ENCODE peak calls at places on chromosomes 5 and 9, in ten cellular contexts. P is breast epithelium, I is fibroblast of mammary gland, J is K562, V is AG09309, M is astrocyte, C is body of pancreas, E is heart right ventricle, D is upper lobe of right lung, T is HFF-Myc. K is an unnamed sample.

GRCh38 chr5:23506329-23507236 is 826 bp upstream of the PRDM9 start:
- DNase-seq in I (peak), D (no peak), E (no peak), P (no peak), M (no peak), J (no peak), C (no peak), V (no peak), T (no peak), K (no peak)

GRCh38 chr5:82295144-82295543 is 17.0 kb upstream of the RPS23 start:
- DNase-seq in J (peak), D (no peak), M (peak), P (no peak), T (no peak), E (no peak), C (no peak), V (no peak), I (peak), K (no peak)

GRCh38 chr5:29387384-29387783 is 1806.1 kb upstream of the CDH6 start:
- DNase-seq in C (no peak), E (no peak), I (no peak), V (no peak), D (no peak), J (no peak), P (no peak), M (no peak), T (no peak), K (no peak)

GRCh38 chr5:73596705-73597328 is 29.2 kb upstream of the ARHGEF28 start:
- DNase-seq in P (no peak), C (peak), J (peak), D (no peak), M (peak), T (peak), E (no peak), V (no peak), I (peak), K (no peak)

GRCh38 chr9:88092699-88093359 is 45.4 kb downstream of the SPATA31C2 start:
- DNase-seq in V (no peak), I (peak), T (no peak), D (no peak), J (no peak), C (no peak), M (no peak), P (no peak), E (no peak), K (peak)

GRCh38 chr9:72703574-72703973 is 182.2 kb downstream of the TMC1 start:
- DNase-seq in C (no peak), V (peak), T (no peak), J (no peak), E (no peak), D (no peak), M (peak), I (peak), P (no peak), K (peak)

GRCh38 chr5:142015781-142016533 is 3.1 kb upstream of the GNPDA1 start:
- DNase-seq in E (no peak), M (peak), V (peak), I (peak), P (no peak), J (no peak), D (no peak), C (no peak), T (no peak), K (no peak)

GRCh38 chr9:127637322-127637847 is 25.3 kb downstream of the STXBP1 start:
- DNase-seq in M (peak), E (no peak), P (no peak), J (no peak), D (peak), C (peak), V (peak), I (peak), T (peak), K (peak)

GRCh38 chr5:180294401-180294800 is 2.5 kb upstream of the MAPK9 start:
- DNase-seq in C (no peak), V (no peak), E (no peak), M (no peak), J (no peak), P (no peak), T (no peak), I (no peak), D (no peak), K (no peak)

GRCh38 chr5:54103871-54104270 is 206.5 kb downstream of the ARL15 start:
- DNase-seq in V (no peak), M (no peak), E (no peak), P (no peak), D (no peak), J (no peak), C (no peak), T (no peak), I (no peak), K (no peak)

GRCh38 chr9:114327749-114328148 is 1.9 kb upstream of the ORM2 start:
- DNase-seq in I (no peak), M (no peak), E (no peak), T (no peak), P (no peak), J (no peak), C (no peak), V (no peak), D (no peak), K (no peak)

GRCh38 chr5:139232161-139232724 is 34.1 kb upstream of the SIL1 start:
- DNase-seq in E (no peak), I (no peak), V (no peak), C (no peak), P (no peak), D (no peak), T (peak), J (peak), M (no peak), K (peak)

GRCh38 chr9:124855944-124856773 is 2.9 kb downstream of the WDR38 start:
- DNase-seq in C (no peak), I (peak), D (no peak), P (no peak), T (no peak), M (no peak), J (peak), E (no peak), V (no peak), K (no peak)

GRCh38 chr9:137252555-137253506 is 1.7 kb downstream of the STPG3 start:
- DNase-seq in M (no peak), D (no peak), J (peak), C (no peak), P (no peak), V (no peak), I (no peak), E (no peak), T (no peak), K (no peak)

GRCh38 chr5:107604990-107605389 is 65.7 kb downstream of the EFNA5 start:
- DNase-seq in T (peak), J (no peak), C (no peak), I (peak), E (no peak), P (no peak), V (no peak), D (no peak), M (peak), K (peak)

GRCh38 chr9:37486616-37487544 is 1.1 kb downstream of the POLR1E start:
- DNase-seq in I (peak), T (no peak), D (no peak), C (peak), P (peak), V (peak), M (peak), J (no peak), E (no peak), K (peak)

GRCh38 chr5:67964619-67965018 is 250.9 kb upstream of the PIK3R1 start:
- DNase-seq in P (no peak), V (no peak), T (no peak), I (no peak), D (no peak), M (no peak), J (no peak), E (no peak), C (no peak), K (no peak)

GRCh38 chr9:109894921-109895758 is 115.1 kb downstream of the PALM2AKAP2 start:
- DNase-seq in E (no peak), D (no peak), P (no peak), T (no peak), J (no peak), M (peak), V (no peak), I (peak), C (no peak), K (peak)

GRCh38 chr9:34518110-34518616 is 4.6 kb downstream of the ENHO start:
- DNase-seq in J (no peak), E (no peak), I (no peak), D (no peak), C (no peak), M (no peak), T (no peak), V (no peak), P (no peak), K (no peak)

GRCh38 chr9:89808801-89809200 is 204.0 kb downstream of the GADD45G start:
- DNase-seq in D (no peak), I (no peak), M (peak), V (no peak), P (no peak), T (no peak), C (no peak), E (no peak), J (no peak), K (no peak)

GRCh38 chr5:141879941-141880738 is 1.9 kb upstream of the PCDH1 start:
- DNase-seq in V (no peak), P (no peak), J (no peak), C (no peak), E (no peak), T (no peak), M (no peak), I (no peak), D (no peak), K (no peak)

GRCh38 chr5:157682257-157682656 is 10.9 kb downstream of the C5orf52 start:
- DNase-seq in J (no peak), V (no peak), C (no peak), T (no peak), P (no peak), I (no peak), M (no peak), D (no peak), E (no peak), K (no peak)

GRCh38 chr9:86344818-86345217 is 9.4 kb downstream of the TUT7 start:
- DNase-seq in V (no peak), J (no peak), D (no peak), T (no peak), C (no peak), E (no peak), I (no peak), P (no peak), M (no peak), K (no peak)

GRCh38 chr9:93903886-93904648 is 51.1 kb downstream of the BARX1 start:
- DNase-seq in M (no peak), V (no peak), D (peak), E (no peak), P (no peak), C (peak), J (no peak), T (no peak), I (no peak), K (no peak)

GRCh38 chr9:20028849-20029231 is 240.0 kb upstream of the SLC24A2 start:
- DNase-seq in C (no peak), J (no peak), I (no peak), E (no peak), V (no peak), D (no peak), P (no peak), M (peak), T (no peak), K (no peak)

GRCh38 chr5:82413302-82414042 is 135.3 kb upstream of the RPS23 start:
- DNase-seq in P (no peak), I (peak), V (peak), E (no peak), J (no peak), M (peak), C (no peak), D (no peak), T (no peak), K (peak)

GRCh38 chr5:39453606-39454005 is 28.8 kb upstream of the DAB2 start:
- DNase-seq in T (no peak), D (no peak), E (no peak), P (no peak), J (no peak), V (no peak), M (peak), C (no peak), I (no peak), K (no peak)

GRCh38 chr9:113541019-113541900 is 77.7 kb downstream of the RGS3 start:
- DNase-seq in C (peak), J (peak), I (peak), E (no peak), P (no peak), M (peak), D (no peak), V (no peak), T (no peak), K (peak)

GRCh38 chr9:69867081-69867814 is 46.6 kb downstream of the CFAP95 start:
- DNase-seq in I (no peak), P (no peak), J (no peak), V (no peak), M (peak), C (no peak), E (no peak), T (no peak), D (no peak), K (no peak)

GRCh38 chr5:60540855-60541805 is 158.8 kb downstream of the DEPDC1B start:
- DNase-seq in J (no peak), I (peak), D (no peak), T (no peak), P (no peak), C (no peak), V (peak), E (no peak), M (peak), K (peak)

GRCh38 chr5:60546157-60546556 is 153.8 kb downstream of the DEPDC1B start:
- DNase-seq in D (no peak), T (no peak), P (no peak), I (no peak), E (peak), M (no peak), J (no peak), V (no peak), C (no peak), K (no peak)

GRCh38 chr5:60545526-60545925 is 154.4 kb downstream of the DEPDC1B start:
- DNase-seq in T (no peak), I (no peak), V (no peak), P (no peak), J (no peak), C (no peak), D (no peak), M (no peak), E (no peak), K (no peak)

GRCh38 chr5:60541980-60542379 is 158.0 kb downstream of the DEPDC1B start:
- DNase-seq in V (peak), T (no peak), C (no peak), J (no peak), I (peak), P (no peak), D (no peak), M (peak), E (no peak), K (peak)

DNA sequence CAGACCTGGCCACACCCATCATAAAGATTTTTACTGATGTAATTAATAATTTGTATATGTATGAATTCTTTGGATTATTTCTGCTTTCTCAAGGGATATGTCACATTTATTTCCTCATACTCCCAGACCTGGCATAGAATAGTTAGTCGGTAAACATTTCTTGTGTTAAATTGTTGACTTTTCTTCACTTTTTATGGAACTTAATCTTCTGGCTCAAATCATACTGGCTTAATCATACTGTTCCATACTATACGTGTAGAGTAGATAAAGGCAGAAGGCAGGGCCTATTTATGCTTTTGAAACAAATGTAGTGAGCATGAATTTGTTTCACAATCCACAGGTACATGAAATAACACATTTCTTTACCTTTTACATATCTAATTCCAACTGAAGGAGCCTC is 155.8 kb downstream of the DEPDC1B start:
- DNase-seq in D (no peak), V (no peak), J (no peak), I (no peak), P (no peak), T (no peak), M (no peak), C (no peak), E (no peak), K (no peak)
- H3K4me3 ChIP-seq in D (no peak), V (no peak), J (no peak), I (no peak), P (no peak), T (no peak), M (no peak), C (no peak), E (no peak), K (no peak)

GRCh38 chr5:13831236-13831810 is 113.2 kb downstream of the DNAH5 start:
- DNase-seq in D (no peak), M (peak), P (no peak), E (no peak), J (no peak), V (no peak), T (no peak), I (peak), C (no peak), K (peak)
- TF ChIP-seq CTCF in D (no peak), M (no peak), P (no peak), E (no peak), J (no peak), V (peak), T (no peak), I (peak), C (peak), K (peak)

DNA sequence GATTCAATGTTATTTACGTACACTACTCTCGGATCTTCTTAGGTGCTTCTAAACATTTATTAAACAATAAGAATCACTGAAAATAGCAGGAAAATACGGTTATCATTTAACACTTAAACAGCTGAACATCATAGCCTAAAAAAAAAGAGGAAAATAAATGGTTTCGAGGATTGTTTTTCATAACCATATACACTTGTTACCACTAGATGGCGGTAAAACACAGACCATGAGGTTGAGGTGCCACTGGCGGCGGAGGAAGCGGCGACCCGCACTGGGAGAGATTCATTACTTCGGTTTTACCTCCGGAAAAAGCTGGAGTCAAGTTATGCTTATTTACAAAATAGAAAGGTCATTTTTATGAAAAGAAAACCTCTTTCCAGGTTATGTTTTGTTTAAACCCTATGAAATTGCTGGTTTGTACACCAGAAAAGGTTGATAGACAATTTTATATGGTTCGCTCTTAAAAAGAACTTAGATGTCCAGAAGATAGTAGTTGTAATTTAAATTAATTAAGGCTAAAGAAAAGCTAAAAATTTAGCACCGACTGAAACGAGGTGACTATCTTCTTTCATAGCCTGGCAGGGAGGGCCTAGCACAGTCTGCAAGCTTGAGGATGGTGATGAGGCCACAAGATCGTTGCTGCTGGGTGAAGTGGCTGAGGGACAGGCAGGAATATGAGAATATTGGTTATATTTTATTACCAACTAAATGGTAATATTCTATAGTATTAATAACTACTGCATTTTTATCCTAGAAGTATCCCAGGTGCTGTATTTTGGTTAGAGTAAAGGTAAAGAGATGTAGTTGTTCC is 605.7 kb downstream of the RAB3C start:
- DNase-seq in D (peak), I (peak), E (peak), J (peak), C (peak), P (peak), T (no peak), V (no peak), M (peak), K (peak)
- H3K4me3 ChIP-seq in D (peak), I (peak), E (no peak), J (no peak), C (no peak), P (peak), T (no peak), V (no peak), M (no peak), K (peak)

DNA sequence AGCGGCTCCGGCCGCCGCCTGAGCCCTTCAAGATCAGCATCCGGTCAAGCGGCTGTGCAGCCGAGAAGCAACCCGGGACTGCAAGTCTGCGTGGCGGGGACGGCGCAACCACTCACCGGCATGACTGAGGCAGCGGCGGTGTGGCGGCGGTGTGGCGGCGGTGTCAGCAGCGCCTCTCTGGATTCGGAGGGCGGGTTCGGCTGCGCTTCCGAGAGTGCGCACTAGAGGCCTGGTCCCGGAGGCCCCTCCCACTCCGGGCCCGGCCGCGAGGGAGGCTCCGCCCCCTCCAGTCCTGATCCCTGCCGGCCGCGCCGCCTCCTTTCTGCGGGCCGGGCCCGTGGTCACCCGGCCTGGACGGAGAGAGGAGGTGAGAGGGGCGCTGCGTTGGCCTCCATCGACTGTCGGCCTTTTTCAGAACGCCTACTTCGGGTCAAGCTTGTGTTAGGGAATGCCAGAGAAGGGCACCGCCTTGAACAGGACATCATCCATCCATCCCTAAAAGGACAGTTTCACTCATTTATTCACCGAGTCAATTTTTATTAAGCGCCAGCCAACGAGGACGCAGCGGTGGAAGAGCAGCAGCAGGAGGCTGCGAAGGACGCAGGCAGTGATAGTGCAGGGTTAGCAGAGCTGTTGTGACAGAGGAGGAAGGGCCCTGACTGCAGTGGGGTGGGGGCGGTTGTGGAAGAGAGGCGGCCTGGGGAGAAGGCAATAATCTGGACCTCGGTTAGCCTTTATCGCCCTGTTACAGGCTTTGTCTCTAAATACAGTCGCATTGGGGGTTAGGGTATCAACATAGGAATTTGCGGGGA is at the start of gene ATOX1:
- DNase-seq in C (peak), J (peak), I (peak), T (no peak), M (peak), P (peak), E (peak), V (no peak), D (peak), K (peak)
- TF ChIP-seq CTCF in C (peak), J (no peak), I (no peak), T (no peak), M (no peak), P (no peak), E (peak), V (no peak), D (no peak), K (peak)

DNA sequence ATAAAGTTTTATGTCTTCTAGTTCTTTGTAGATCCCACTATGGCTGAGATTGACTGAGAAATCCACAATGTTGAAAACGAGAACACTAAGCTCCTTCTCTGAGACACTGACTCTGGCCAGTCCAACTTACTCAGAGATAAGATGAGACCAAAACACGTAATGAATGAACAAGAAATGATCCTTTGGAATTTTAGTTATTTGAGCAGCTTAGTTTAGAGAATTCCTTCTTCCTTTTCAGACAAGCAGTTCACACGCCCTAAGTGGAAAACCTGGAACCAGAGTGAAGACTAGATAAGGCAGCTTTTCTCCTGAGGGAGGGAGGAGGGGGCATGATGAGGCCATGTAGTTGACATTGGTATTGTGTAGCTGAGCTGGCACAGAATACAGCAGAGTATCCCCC is 139.6 kb downstream of the GABRB2 start:
- DNase-seq in M (peak), J (no peak), D (no peak), V (no peak), I (no peak), C (no peak), T (no peak), E (no peak), P (no peak), K (no peak)
- H3K4me3 ChIP-seq in M (no peak), J (no peak), D (no peak), V (no peak), I (no peak), C (no peak), T (no peak), E (no peak), P (no peak), K (no peak)

GRCh38 chr5:92330365-92330764 is 947.2 kb upstream of the ARRDC3 start:
- DNase-seq in C (no peak), I (no peak), M (no peak), J (no peak), D (no peak), P (no peak), V (no peak), E (no peak), T (no peak), K (no peak)
- TF ChIP-seq CTCF in C (no peak), I (no peak), M (no peak), J (no peak), D (no peak), P (no peak), V (no peak), E (no peak), T (no peak), K (no peak)